ENCODE peak calls at places on chromosomes 5 and 9, in seven cellular contexts. Q, M, L, R, N, K and A are unnamed samples.

GRCh38 chr9:37364751-37365360 is 57.6 kb upstream of the GRHPR start:
- DNase-seq in Q (no peak), M (peak), L (no peak), R (no peak), N (peak), K (peak), A (no peak)

GRCh38 chr5:38672059-38672791 is 115.8 kb upstream of the LIFR start:
- DNase-seq in Q (no peak), M (no peak), L (no peak), R (no peak), N (no peak), K (no peak), A (no peak)

GRCh38 chr5:1551913-1552312 is 28.2 kb upstream of the LPCAT1 start:
- DNase-seq in Q (no peak), M (no peak), L (no peak), R (no peak), N (no peak), K (no peak), A (no peak)

GRCh38 chr9:75903785-75904360 is 13.4 kb downstream of the PCSK5 start:
- DNase-seq in Q (peak), M (no peak), L (no peak), R (no peak), N (peak), K (no peak), A (no peak)

GRCh38 chr5:158634713-158635112 is 465.0 kb downstream of the EBF1 start:
- DNase-seq in Q (no peak), M (no peak), L (no peak), R (no peak), N (no peak), K (no peak), A (no peak)

GRCh38 chr5:150516011-150516410 is 8.1 kb downstream of the NDST1 start:
- DNase-seq in Q (no peak), M (no peak), L (no peak), R (peak), N (peak), K (no peak), A (no peak)

GRCh38 chr9:120852240-120853018 is 9.7 kb upstream of the PSMD5 start:
- DNase-seq in Q (no peak), M (peak), L (no peak), R (no peak), N (no peak), K (no peak), A (no peak)

GRCh38 chr9:90815183-90815943 is 13.7 kb downstream of the SYK start:
- DNase-seq in Q (no peak), M (no peak), L (no peak), R (peak), N (no peak), K (no peak), A (peak)

GRCh38 chr9:90706230-90706629 is 63.6 kb upstream of the DIRAS2 start:
- DNase-seq in Q (no peak), M (no peak), L (no peak), R (no peak), N (no peak), K (no peak), A (no peak)

GRCh38 chr9:91834740-91835139 is 115.3 kb downstream of the ROR2 start:
- DNase-seq in Q (no peak), M (no peak), L (no peak), R (no peak), N (no peak), K (no peak), A (no peak)

GRCh38 chr9:72873456-72873855 is 79.4 kb downstream of the ALDH1A1 start:
- DNase-seq in Q (no peak), M (no peak), L (no peak), R (no peak), N (no peak), K (no peak), A (no peak)

GRCh38 chr5:88244686-88245085 is 24.0 kb downstream of the TMEM161B start:
- DNase-seq in Q (no peak), M (peak), L (no peak), R (no peak), N (no peak), K (no peak), A (no peak)

GRCh38 chr9:122897969-122898368 is 7.2 kb downstream of the RC3H2 start:
- DNase-seq in Q (no peak), M (no peak), L (no peak), R (no peak), N (no peak), K (no peak), A (no peak)

GRCh38 chr5:109479260-109479860 is 69.6 kb upstream of the PJA2 start:
- DNase-seq in Q (no peak), M (peak), L (no peak), R (no peak), N (peak), K (no peak), A (no peak)

GRCh38 chr9:101601904-101602765 is 7.4 kb upstream of the PPP3R2 start:
- DNase-seq in Q (peak), M (peak), L (no peak), R (peak), N (peak), K (no peak), A (peak)

GRCh38 chr9:72592501-72593403 is 71.3 kb downstream of the TMC1 start:
- DNase-seq in Q (no peak), M (peak), L (peak), R (peak), N (peak), K (peak), A (no peak)

GRCh38 chr9:97468658-97469448 is 32.6 kb upstream of the TMOD1 start:
- DNase-seq in Q (peak), M (peak), L (peak), R (peak), N (peak), K (peak), A (no peak)

GRCh38 chr9:112971415-112971814 is 40.6 kb downstream of the ZNF883 start:
- DNase-seq in Q (peak), M (peak), L (no peak), R (peak), N (no peak), K (peak), A (no peak)

GRCh38 chr9:94925751-94926456 is 199.4 kb downstream of the AOPEP start:
- DNase-seq in Q (no peak), M (no peak), L (no peak), R (no peak), N (no peak), K (no peak), A (no peak)

GRCh38 chr5:111246459-111246858 is 22.3 kb downstream of the CAMK4 start:
- DNase-seq in Q (no peak), M (no peak), L (no peak), R (no peak), N (no peak), K (no peak), A (no peak)

GRCh38 chr9:83472221-83472665 is 66.0 kb downstream of the FRMD3 start:
- DNase-seq in Q (no peak), M (no peak), L (no peak), R (no peak), N (no peak), K (no peak), A (no peak)

GRCh38 chr9:112361602-112362001 is 18.3 kb upstream of the HSDL2 start:
- DNase-seq in Q (peak), M (peak), L (no peak), R (no peak), N (peak), K (no peak), A (peak)

GRCh38 chr5:39998518-39998917 is 573.7 kb upstream of the DAB2 start:
- DNase-seq in Q (no peak), M (no peak), L (no peak), R (no peak), N (no peak), K (no peak), A (no peak)
- TF ChIP-seq POLR2AphosphoS5 in Q (no peak), M (no peak), L (no peak), R (no peak), N (no peak), K (no peak), A (no peak)

DNA sequence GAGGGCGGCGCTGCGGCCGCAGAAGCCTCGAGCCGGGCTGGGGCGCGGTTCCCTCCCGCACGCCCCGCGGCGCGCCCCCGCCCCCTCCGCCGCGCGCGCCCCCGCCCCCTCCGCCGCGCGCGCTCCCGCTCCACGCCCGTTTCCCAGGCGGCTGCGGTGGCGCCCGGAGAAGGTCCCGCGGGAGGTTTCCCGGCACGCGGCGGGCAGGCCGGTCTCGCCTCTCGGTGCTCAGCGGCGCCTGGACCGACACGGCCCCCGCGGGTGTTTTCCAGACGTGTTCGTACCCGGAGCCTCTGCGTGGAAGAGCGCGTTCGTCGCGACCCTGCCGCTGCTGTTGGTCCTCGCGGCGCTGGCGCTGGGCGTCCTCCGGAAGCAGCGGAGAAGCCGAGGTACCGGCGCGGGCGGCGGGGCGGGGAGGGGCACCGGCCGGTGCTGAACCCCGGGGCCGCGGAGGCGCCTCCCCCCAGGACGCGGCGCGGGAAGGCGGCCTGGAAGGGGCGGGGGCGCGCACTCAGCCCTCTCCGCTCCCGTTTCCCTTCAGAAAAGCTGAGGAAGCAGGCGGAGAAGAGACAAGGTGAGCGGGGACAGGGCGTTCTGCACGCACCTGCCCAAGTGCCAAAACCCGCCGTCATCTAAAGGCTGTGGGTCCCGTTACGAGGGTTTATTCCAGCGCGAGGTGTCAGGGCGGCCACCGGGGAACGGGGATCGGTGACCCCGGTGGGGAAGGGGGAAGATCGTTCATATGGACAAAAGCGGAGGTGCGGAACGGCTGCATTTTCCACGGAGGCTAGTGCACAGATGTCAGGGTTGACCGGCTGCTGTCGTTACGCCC is 13.1 kb downstream of the BTNL9 start:
- DNase-seq in Q (no peak), M (peak), L (no peak), R (peak), N (no peak), K (peak), A (no peak)
- TF ChIP-seq EZH2 in Q (no peak), M (no peak), L (peak), R (no peak), N (peak), K (no peak), A (peak)

GRCh38 chr5:17046320-17046719 is 110.2 kb upstream of the MYO10 start:
- DNase-seq in Q (no peak), M (no peak), L (no peak), R (no peak), N (no peak), K (no peak), A (no peak)

GRCh38 chr5:17054911-17055310 is 118.8 kb upstream of the MYO10 start:
- DNase-seq in Q (no peak), M (no peak), L (no peak), R (no peak), N (no peak), K (no peak), A (no peak)

GRCh38 chr5:17056056-17056690 is 120.1 kb upstream of the MYO10 start:
- DNase-seq in Q (no peak), M (peak), L (no peak), R (no peak), N (peak), K (no peak), A (no peak)

GRCh38 chr5:17050236-17050635 is 114.1 kb upstream of the MYO10 start:
- DNase-seq in Q (no peak), M (no peak), L (no peak), R (no peak), N (peak), K (no peak), A (no peak)
- TF ChIP-seq POLR2AphosphoS5 in Q (no peak), M (no peak), L (no peak), R (no peak), N (no peak), K (no peak), A (no peak)

GRCh38 chr9:132116583-132116982 is 36.9 kb upstream of the MED27 start:
- DNase-seq in Q (no peak), M (no peak), L (no peak), R (no peak), N (no peak), K (no peak), A (no peak)

GRCh38 chr9:132108728-132109127 is 29.1 kb upstream of the MED27 start:
- DNase-seq in Q (no peak), M (no peak), L (no peak), R (no peak), N (no peak), K (no peak), A (no peak)

DNA sequence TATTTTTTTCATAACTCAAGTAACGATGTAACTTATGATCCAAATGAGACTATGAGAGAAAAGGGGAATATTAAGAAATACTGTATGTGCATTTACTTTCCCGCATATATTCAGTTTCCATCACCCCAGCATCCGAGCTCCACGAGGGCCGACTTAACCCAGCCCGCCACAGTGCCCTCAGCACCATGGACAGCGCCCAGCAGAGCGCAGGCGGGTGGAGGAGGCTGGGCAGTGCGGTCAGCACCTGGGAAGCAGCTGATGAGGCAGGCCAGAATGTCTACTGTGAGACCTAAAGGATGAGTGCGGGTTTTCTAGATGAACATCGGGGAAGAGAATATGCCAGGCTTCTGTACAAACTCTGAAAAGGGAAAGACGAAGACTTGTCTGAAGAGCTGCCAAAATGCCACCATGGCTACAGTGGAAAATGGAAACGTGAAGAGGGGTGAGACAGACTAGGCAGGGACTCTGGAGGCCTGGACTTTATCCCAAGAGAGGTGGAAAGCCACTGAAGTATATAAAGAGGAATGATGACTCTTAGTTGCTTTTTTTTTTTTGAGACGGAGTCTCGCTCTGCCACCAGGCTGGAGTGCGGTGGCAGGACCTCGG is 34.5 kb upstream of the MED27 start:
- DNase-seq in Q (no peak), M (peak), L (no peak), R (peak), N (peak), K (peak), A (no peak)
- TF ChIP-seq EZH2 in Q (no peak), M (no peak), L (no peak), R (no peak), N (no peak), K (no peak), A (no peak)

DNA sequence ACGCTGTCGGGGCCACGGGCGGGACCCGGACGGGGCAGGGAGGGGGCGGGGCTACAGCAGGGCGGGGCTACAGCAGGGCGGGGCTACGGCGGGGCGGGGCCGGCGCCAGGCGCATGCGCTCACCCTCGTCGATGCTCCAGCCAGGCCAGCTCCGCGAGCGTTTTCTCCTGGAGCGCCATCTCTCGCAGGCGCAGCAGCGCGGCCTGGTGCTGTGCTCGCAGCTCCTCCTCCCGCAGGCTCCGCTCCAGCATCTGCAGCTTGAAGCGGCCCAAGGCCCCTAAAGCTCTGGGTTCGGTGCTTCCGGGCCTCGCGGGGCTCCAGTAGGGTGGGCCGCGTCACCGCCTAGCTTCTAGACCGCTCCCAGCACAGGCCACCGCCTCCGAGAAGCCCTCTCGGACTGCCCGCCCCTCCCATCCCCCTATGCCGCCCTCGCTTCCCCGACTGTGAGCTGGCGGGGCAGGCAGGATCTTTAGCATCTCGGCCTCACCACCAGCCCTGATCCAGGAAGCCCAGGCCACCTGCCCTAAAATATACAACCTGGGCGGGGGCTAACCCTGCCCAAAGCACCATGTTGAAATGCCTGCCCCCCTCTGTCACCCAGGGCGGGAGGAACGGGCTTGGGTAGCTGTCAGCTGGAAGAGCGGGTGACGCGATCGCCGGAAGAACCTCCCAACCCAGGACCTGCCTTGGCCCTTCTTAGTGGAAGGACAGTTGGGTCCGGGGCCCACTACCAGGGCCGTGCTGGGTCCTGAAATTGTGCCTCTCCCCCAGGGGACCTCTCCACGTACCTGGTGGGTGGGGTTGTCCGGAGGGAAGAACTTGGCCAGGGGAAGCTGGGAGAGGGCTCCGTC is 21.9 kb upstream of the QSOX2 start:
- DNase-seq in Q (peak), M (peak), L (no peak), R (peak), N (peak), K (peak), A (peak)
- TF ChIP-seq POLR2AphosphoS5 in Q (peak), M (peak), L (peak), R (no peak), N (peak), K (peak), A (peak)

DNA sequence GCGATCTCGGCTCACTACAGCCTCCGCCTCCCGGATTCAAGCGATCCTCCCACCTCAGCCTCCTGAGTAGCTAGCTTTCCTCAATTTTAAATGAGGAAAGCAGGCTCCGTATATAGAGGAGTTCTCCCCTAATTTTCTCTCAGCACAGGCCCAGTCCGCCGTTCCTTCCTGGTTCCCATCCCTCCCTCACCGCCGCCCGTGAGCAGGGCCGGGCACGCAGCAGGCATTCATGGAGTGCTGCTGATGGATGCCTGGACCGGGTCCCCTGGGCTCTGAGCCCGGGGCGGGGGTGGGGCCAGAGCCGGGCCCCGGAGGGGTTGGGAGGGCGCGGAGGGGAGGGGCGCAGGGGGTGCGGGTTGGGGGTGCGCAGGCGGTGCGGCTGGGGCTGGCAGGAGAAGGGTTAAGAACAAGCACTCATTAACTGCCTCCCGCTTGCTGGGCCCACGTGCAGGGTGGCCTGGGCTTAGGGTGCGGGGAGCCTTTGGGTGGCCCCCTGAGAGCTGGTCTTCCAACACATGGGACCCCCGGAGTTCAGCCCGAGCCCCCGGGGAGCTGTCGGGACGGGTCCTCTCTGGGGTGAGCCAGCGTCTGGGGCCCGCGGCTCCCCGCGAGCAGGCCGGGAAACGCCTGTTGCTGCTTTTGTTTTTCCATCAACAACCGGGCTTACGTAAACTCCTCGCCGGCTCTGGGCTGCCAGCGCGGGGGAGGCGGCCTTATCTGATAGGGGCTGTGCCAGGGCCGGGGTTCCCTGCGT is 33.7 kb downstream of the LHX2 start:
- DNase-seq in Q (no peak), M (peak), L (no peak), R (no peak), N (peak), K (no peak), A (no peak)
- TF ChIP-seq EZH2 in Q (no peak), M (peak), L (no peak), R (no peak), N (no peak), K (no peak), A (no peak)

GRCh38 chr9:133969681-133970580 is 22.2 kb downstream of the VAV2 start:
- DNase-seq in Q (no peak), M (no peak), L (no peak), R (no peak), N (no peak), K (no peak), A (no peak)

GRCh38 chr9:133970581-133970900 is 21.6 kb downstream of the VAV2 start:
- DNase-seq in Q (no peak), M (no peak), L (no peak), R (no peak), N (no peak), K (no peak), A (no peak)

GRCh38 chr9:133972041-133972970 is 19.8 kb downstream of the VAV2 start:
- DNase-seq in Q (no peak), M (no peak), L (no peak), R (no peak), N (no peak), K (no peak), A (no peak)

GRCh38 chr9:133973111-133973790 is 18.9 kb downstream of the VAV2 start:
- DNase-seq in Q (no peak), M (no peak), L (no peak), R (no peak), N (no peak), K (no peak), A (no peak)

DNA sequence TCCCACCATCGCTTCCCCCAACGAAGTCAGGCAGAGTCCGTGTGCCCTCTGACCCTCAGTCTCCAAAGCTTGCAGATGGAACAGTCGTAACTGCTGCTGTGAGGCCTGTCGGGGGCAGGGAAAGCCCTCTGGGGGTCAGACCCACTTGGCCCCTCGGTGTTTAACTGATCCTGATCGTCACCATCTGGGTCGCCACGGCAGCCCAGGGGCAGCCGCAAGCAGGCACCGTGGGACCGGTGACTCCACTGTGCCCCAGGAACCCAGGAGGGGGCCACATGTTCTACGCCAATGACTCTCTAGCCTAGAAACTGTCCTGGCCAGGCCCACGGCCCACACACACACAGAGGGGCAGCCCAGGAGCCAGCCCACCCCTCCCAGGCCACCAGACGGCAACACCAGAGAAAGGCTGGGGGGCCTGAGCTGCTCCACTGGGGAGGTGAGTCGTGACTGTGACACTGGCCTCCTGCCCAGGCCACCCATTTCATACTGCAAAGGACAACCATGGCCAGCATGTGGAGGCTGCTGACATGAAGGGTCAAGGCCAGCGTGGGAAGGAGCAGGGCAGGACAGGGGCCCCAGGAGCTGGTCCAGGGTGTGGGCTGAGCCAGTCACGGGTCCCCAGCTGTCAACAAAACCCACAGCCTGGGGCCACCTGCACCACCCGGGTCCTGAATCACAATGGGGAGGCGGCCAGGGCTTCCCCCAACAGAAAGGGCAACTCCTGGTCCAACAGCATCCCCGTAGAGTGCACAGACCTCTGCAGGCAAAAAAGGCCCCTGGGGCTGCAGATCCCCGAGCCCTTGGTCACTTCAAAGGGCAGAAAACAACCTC is 20.8 kb downstream of the VAV2 start:
- DNase-seq in Q (no peak), M (no peak), L (no peak), R (no peak), N (no peak), K (no peak), A (no peak)
- TF ChIP-seq POLR2AphosphoS5 in Q (no peak), M (no peak), L (no peak), R (no peak), N (no peak), K (no peak), A (no peak)